ENCODE peak calls at places on chromosomes 12 and 14, in four cellular contexts. One of them, this sample, is unnamed.

GRCh38 chr14:104931771-104932675 is 7.3 kb downstream of the PLD4 start:
- DNase-seq in body of pancreas: no peak
- DNase-seq in IMR-90: no peak
- DNase-seq in A549: no peak
- DNase-seq in this sample: no peak

GRCh38 chr12:4584896-4585295 is 22.9 kb downstream of the DYRK4 start:
- DNase-seq in body of pancreas: no peak
- DNase-seq in IMR-90: no peak
- DNase-seq in A549: no peak
- DNase-seq in this sample: no peak

GRCh38 chr14:22489247-22489551 is 99.8 kb downstream of the DAD1 start:
- DNase-seq in body of pancreas: no peak
- DNase-seq in IMR-90: no peak
- DNase-seq in A549: no peak
- DNase-seq in this sample: no peak

GRCh38 chr14:22671622-22672021 is 27.5 kb upstream of the OR6J1 start:
- DNase-seq in body of pancreas: no peak
- DNase-seq in IMR-90: no peak
- DNase-seq in A549: no peak
- DNase-seq in this sample: no peak

GRCh38 chr12:52285851-52286530 is 5.3 kb downstream of the KRT81 start:
- DNase-seq in body of pancreas: no peak
- DNase-seq in IMR-90: no peak
- DNase-seq in A549: no peak
- DNase-seq in this sample: no peak

GRCh38 chr14:69643430-69644200 is 32.2 kb downstream of the SUSD6 start:
- DNase-seq in body of pancreas: peak
- DNase-seq in IMR-90: peak
- DNase-seq in A549: peak
- DNase-seq in this sample: peak

GRCh38 chr12:78018939-78019338 is 188.2 kb downstream of the NAV3 start:
- DNase-seq in body of pancreas: no peak
- DNase-seq in IMR-90: peak
- DNase-seq in A549: no peak
- DNase-seq in this sample: no peak

GRCh38 chr14:56474419-56475022 is 105.1 kb upstream of the TMEM260 start:
- DNase-seq in body of pancreas: no peak
- DNase-seq in IMR-90: peak
- DNase-seq in A549: peak
- DNase-seq in this sample: no peak

GRCh38 chr12:100267603-100268281 is 765 bp downstream of the SCYL2 start:
- DNase-seq in body of pancreas: no peak
- DNase-seq in IMR-90: peak
- DNase-seq in A549: no peak
- DNase-seq in this sample: no peak

GRCh38 chr14:92694807-92695206 is 53.6 kb downstream of the LGMN start:
- DNase-seq in body of pancreas: no peak
- DNase-seq in IMR-90: no peak
- DNase-seq in A549: no peak
- DNase-seq in this sample: no peak

GRCh38 chr12:5989621-5990020 is 44.6 kb upstream of the ANO2 start:
- DNase-seq in body of pancreas: no peak
- DNase-seq in IMR-90: no peak
- DNase-seq in A549: no peak
- DNase-seq in this sample: no peak

GRCh38 chr14:63896278-63896720 is 43.5 kb downstream of the SYNE2 start:
- DNase-seq in body of pancreas: peak
- DNase-seq in IMR-90: peak
- DNase-seq in A549: peak
- DNase-seq in this sample: peak

GRCh38 chr14:100438678-100439592 is 115.8 kb downstream of the SLC25A47 start:
- DNase-seq in body of pancreas: no peak
- DNase-seq in IMR-90: peak
- DNase-seq in A549: peak
- DNase-seq in this sample: peak

GRCh38 chr14:100439781-100440180 is 116.6 kb downstream of the SLC25A47 start:
- DNase-seq in body of pancreas: no peak
- DNase-seq in IMR-90: no peak
- DNase-seq in A549: peak
- DNase-seq in this sample: no peak

GRCh38 chr14:100440207-100440631 is 117.1 kb downstream of the SLC25A47 start:
- DNase-seq in body of pancreas: peak
- DNase-seq in IMR-90: peak
- DNase-seq in A549: peak
- DNase-seq in this sample: peak

GRCh38 chr14:100436745-100437406 is 113.7 kb downstream of the SLC25A47 start:
- DNase-seq in body of pancreas: no peak
- DNase-seq in IMR-90: no peak
- DNase-seq in A549: no peak
- DNase-seq in this sample: no peak

GRCh38 chr14:100438271-100438670 is 115.1 kb downstream of the SLC25A47 start:
- DNase-seq in body of pancreas: no peak
- DNase-seq in IMR-90: no peak
- DNase-seq in A549: no peak
- DNase-seq in this sample: no peak
- H3K4me3 ChIP-seq in body of pancreas: no peak
- H3K4me3 ChIP-seq in IMR-90: no peak
- H3K4me3 ChIP-seq in A549: no peak
- H3K4me3 ChIP-seq in this sample: no peak

GRCh38 chr14:91038439-91038838 is 22.0 kb downstream of the RPS6KA5 start:
- DNase-seq in body of pancreas: no peak
- DNase-seq in IMR-90: no peak
- DNase-seq in A549: no peak
- DNase-seq in this sample: no peak

GRCh38 chr14:91031668-91032067 is 28.8 kb downstream of the RPS6KA5 start:
- DNase-seq in body of pancreas: no peak
- DNase-seq in IMR-90: no peak
- DNase-seq in A549: no peak
- DNase-seq in this sample: no peak

GRCh38 chr14:91032250-91032649 is 28.2 kb downstream of the RPS6KA5 start:
- DNase-seq in body of pancreas: no peak
- DNase-seq in IMR-90: no peak
- DNase-seq in A549: no peak
- DNase-seq in this sample: no peak

GRCh38 chr14:91036741-91037469 is 23.5 kb downstream of the RPS6KA5 start:
- DNase-seq in body of pancreas: no peak
- DNase-seq in IMR-90: no peak
- DNase-seq in A549: no peak
- DNase-seq in this sample: no peak

GRCh38 chr14:91035855-91036254 is 24.6 kb downstream of the RPS6KA5 start:
- DNase-seq in body of pancreas: no peak
- DNase-seq in IMR-90: no peak
- DNase-seq in A549: no peak
- DNase-seq in this sample: no peak
- H3K4me3 ChIP-seq in body of pancreas: no peak
- H3K4me3 ChIP-seq in IMR-90: no peak
- H3K4me3 ChIP-seq in A549: no peak
- H3K4me3 ChIP-seq in this sample: no peak

GRCh38 chr12:79927772-79928474 is 7.0 kb downstream of the PPP1R12A start:
- DNase-seq in body of pancreas: no peak
- DNase-seq in IMR-90: peak
- DNase-seq in A549: no peak
- DNase-seq in this sample: no peak
- H3K4me3 ChIP-seq in body of pancreas: no peak
- H3K4me3 ChIP-seq in IMR-90: no peak
- H3K4me3 ChIP-seq in A549: no peak
- H3K4me3 ChIP-seq in this sample: no peak

GRCh38 chr14:54785778-54786160 is 116.9 kb downstream of the GCH1 start:
- DNase-seq in body of pancreas: no peak
- DNase-seq in IMR-90: no peak
- DNase-seq in A549: no peak
- DNase-seq in this sample: no peak
- H3K4me3 ChIP-seq in body of pancreas: no peak
- H3K4me3 ChIP-seq in IMR-90: no peak
- H3K4me3 ChIP-seq in A549: no peak
- H3K4me3 ChIP-seq in this sample: no peak